ENCODE peak calls at places on chromosomes 12 and 14, in eight cellular contexts. J, Z, D, V, L, M, A and S are unnamed samples.

GRCh38 chr14:68977741-68978549 is 1.2 kb downstream of the ACTN1 start:
- DNase-seq in V (no peak), Z (no peak), L (peak), D (peak), J (peak), A (peak), M (peak), S (peak)

GRCh38 chr14:105867961-105868599 is 341.7 kb downstream of the TMEM121 start:
- DNase-seq in Z (no peak), D (peak), V (no peak), A (no peak), J (no peak), M (no peak), L (no peak), S (no peak)

GRCh38 chr14:96146131-96146771 is 58.4 kb upstream of the BDKRB2 start:
- DNase-seq in L (no peak), D (peak), Z (peak), J (peak), A (no peak), V (peak), M (peak), S (no peak)

GRCh38 chr12:93622485-93622884 is 50.0 kb downstream of the SOCS2 start:
- DNase-seq in L (no peak), D (peak), A (no peak), V (no peak), Z (no peak), M (peak), J (no peak), S (no peak)

GRCh38 chr14:105876158-105876557 is 349.8 kb downstream of the TMEM121 start:
- DNase-seq in Z (no peak), A (peak), L (no peak), D (peak), M (no peak), V (no peak), J (no peak), S (no peak)

GRCh38 chr14:103006991-103007520 is 50.3 kb downstream of the CDC42BPB start:
- DNase-seq in D (no peak), L (no peak), M (no peak), Z (no peak), A (no peak), V (no peak), J (no peak), S (no peak)

GRCh38 chr14:53924754-53925153 is 31.9 kb downstream of the BMP4 start:
- DNase-seq in D (no peak), J (peak), A (no peak), Z (no peak), V (no peak), L (no peak), M (peak), S (peak)

GRCh38 chr12:16135323-16135722 is 142.2 kb downstream of the SLC15A5 start:
- DNase-seq in M (no peak), D (no peak), L (no peak), A (no peak), V (no peak), J (no peak), Z (no peak), S (no peak)

GRCh38 chr12:107125833-107126232 is 32.5 kb upstream of the CRY1 start:
- DNase-seq in J (no peak), L (no peak), A (no peak), D (no peak), M (no peak), V (no peak), Z (no peak), S (no peak)

GRCh38 chr14:72503271-72503670 is 390.6 kb downstream of the DPF3 start:
- DNase-seq in Z (no peak), D (no peak), V (no peak), L (no peak), M (no peak), J (no peak), A (no peak), S (no peak)

GRCh38 chr12:109925185-109925835 is 25.2 kb downstream of the TCHP start:
- DNase-seq in D (no peak), A (no peak), J (no peak), V (no peak), Z (no peak), M (no peak), L (no peak), S (no peak)

GRCh38 chr12:107509421-107509820 is 176.2 kb upstream of the PWP1 start:
- DNase-seq in V (no peak), Z (no peak), J (no peak), L (no peak), D (no peak), M (no peak), A (no peak), S (no peak)

GRCh38 chr12:52245259-52245961 is 12.4 kb downstream of the KRT7 start:
- DNase-seq in D (no peak), Z (no peak), A (no peak), V (no peak), J (no peak), M (no peak), L (no peak), S (no peak)

GRCh38 chr12:45268672-45269406 is 52.9 kb downstream of the ANO6 start:
- DNase-seq in D (peak), M (peak), J (peak), Z (peak), A (no peak), V (no peak), L (peak), S (peak)

GRCh38 chr12:111715242-111715641 is 29.4 kb downstream of the ACAD10 start:
- DNase-seq in V (no peak), A (no peak), L (no peak), M (peak), Z (no peak), J (no peak), D (no peak), S (no peak)

GRCh38 chr12:17028348-17028747 is 422.4 kb upstream of the LMO3 start:
- DNase-seq in V (no peak), M (no peak), A (no peak), D (no peak), Z (no peak), L (no peak), J (no peak), S (no peak)

GRCh38 chr14:92922883-92923743 is at the start of gene CHGA:
- DNase-seq in D (peak), Z (no peak), J (peak), V (no peak), L (peak), A (peak), M (peak), S (no peak)

GRCh38 chr12:113088037-113088436 is 31.5 kb downstream of the DTX1 start:
- DNase-seq in J (no peak), M (peak), D (no peak), A (no peak), Z (no peak), L (no peak), V (no peak), S (no peak)

GRCh38 chr12:83700858-83701257 is 1014.2 kb downstream of the TMTC2 start:
- DNase-seq in M (no peak), V (no peak), D (no peak), Z (no peak), A (no peak), L (no peak), J (no peak), S (no peak)

GRCh38 chr14:50061664-50062437 is 54.5 kb downstream of the VCPKMT start:
- DNase-seq in J (peak), M (peak), V (no peak), L (peak), Z (peak), D (no peak), A (peak), S (no peak)